ENCODE peak calls at places on chromosomes 7 and 10, in nine cellular contexts. One of them, this sample, is unnamed.

GRCh38 chr10:95561200-95562177 is at the start of gene SORBS1:
- DNase-seq in SW480: peak
- DNase-seq in amygdala: peak
- DNase-seq in NCI-H748 treated with DMSO at 0.1 percent for 48 hours: peak
- DNase-seq in kidney tubule cell: peak
- DNase-seq in adipocyte: peak
- DNase-seq in stimulated activated CD4-positive, alpha-beta T cell treated with anti-CD3 and anti-CD28 coated beads, TNF-alpha, amount 100 ng/mL, for 24 hours: peak
- DNase-seq in NCI-H2081: peak
- DNase-seq in RCC 7860: peak
- DNase-seq in this sample: peak

GRCh38 chr10:119849031-119849789 is 23.4 kb downstream of the MCMBP start:
- DNase-seq in amygdala: no peak
- DNase-seq in adipocyte: peak
- DNase-seq in RCC 7860: peak
- DNase-seq in SW480: peak
- DNase-seq in kidney tubule cell: peak
- DNase-seq in stimulated activated CD4-positive, alpha-beta T cell treated with anti-CD3 and anti-CD28 coated beads, TNF-alpha, amount 100 ng/mL, for 24 hours: no peak
- DNase-seq in NCI-H748 treated with DMSO at 0.1 percent for 48 hours: no peak
- DNase-seq in NCI-H2081: no peak
- DNase-seq in this sample: no peak

GRCh38 chr7:142177869-142178268 is 66.4 kb downstream of the MGAM2 start:
- DNase-seq in SW480: no peak
- DNase-seq in NCI-H748 treated with DMSO at 0.1 percent for 48 hours: no peak
- DNase-seq in NCI-H2081: no peak
- DNase-seq in adipocyte: peak
- DNase-seq in amygdala: no peak
- DNase-seq in RCC 7860: no peak
- DNase-seq in kidney tubule cell: peak
- DNase-seq in stimulated activated CD4-positive, alpha-beta T cell treated with anti-CD3 and anti-CD28 coated beads, TNF-alpha, amount 100 ng/mL, for 24 hours: no peak
- DNase-seq in this sample: no peak

GRCh38 chr7:31540786-31541185 is 26.9 kb downstream of the ITPRID1 start:
- DNase-seq in NCI-H2081: no peak
- DNase-seq in NCI-H748 treated with DMSO at 0.1 percent for 48 hours: no peak
- DNase-seq in amygdala: no peak
- DNase-seq in stimulated activated CD4-positive, alpha-beta T cell treated with anti-CD3 and anti-CD28 coated beads, TNF-alpha, amount 100 ng/mL, for 24 hours: no peak
- DNase-seq in RCC 7860: no peak
- DNase-seq in kidney tubule cell: no peak
- DNase-seq in SW480: no peak
- DNase-seq in adipocyte: no peak
- DNase-seq in this sample: no peak

GRCh38 chr7:147981072-147981813 is 609.3 kb upstream of the C7orf33 start:
- DNase-seq in amygdala: no peak
- DNase-seq in stimulated activated CD4-positive, alpha-beta T cell treated with anti-CD3 and anti-CD28 coated beads, TNF-alpha, amount 100 ng/mL, for 24 hours: no peak
- DNase-seq in RCC 7860: no peak
- DNase-seq in kidney tubule cell: no peak
- DNase-seq in NCI-H2081: no peak
- DNase-seq in NCI-H748 treated with DMSO at 0.1 percent for 48 hours: no peak
- DNase-seq in adipocyte: peak
- DNase-seq in SW480: no peak
- DNase-seq in this sample: no peak

GRCh38 chr7:5554287-5554785 is 130.7 kb upstream of the TNRC18 start:
- DNase-seq in amygdala: no peak
- DNase-seq in kidney tubule cell: no peak
- DNase-seq in NCI-H2081: no peak
- DNase-seq in SW480: no peak
- DNase-seq in RCC 7860: no peak
- DNase-seq in NCI-H748 treated with DMSO at 0.1 percent for 48 hours: no peak
- DNase-seq in stimulated activated CD4-positive, alpha-beta T cell treated with anti-CD3 and anti-CD28 coated beads, TNF-alpha, amount 100 ng/mL, for 24 hours: no peak
- DNase-seq in adipocyte: no peak
- DNase-seq in this sample: no peak

GRCh38 chr7:159039716-159040115 is 105.0 kb downstream of the VIPR2 start:
- DNase-seq in stimulated activated CD4-positive, alpha-beta T cell treated with anti-CD3 and anti-CD28 coated beads, TNF-alpha, amount 100 ng/mL, for 24 hours: no peak
- DNase-seq in adipocyte: no peak
- DNase-seq in amygdala: no peak
- DNase-seq in kidney tubule cell: no peak
- DNase-seq in SW480: no peak
- DNase-seq in RCC 7860: no peak
- DNase-seq in NCI-H2081: no peak
- DNase-seq in NCI-H748 treated with DMSO at 0.1 percent for 48 hours: no peak
- DNase-seq in this sample: no peak

GRCh38 chr7:115009736-115010435 is 88.0 kb downstream of the MDFIC start:
- DNase-seq in NCI-H748 treated with DMSO at 0.1 percent for 48 hours: no peak
- DNase-seq in amygdala: no peak
- DNase-seq in SW480: no peak
- DNase-seq in RCC 7860: no peak
- DNase-seq in stimulated activated CD4-positive, alpha-beta T cell treated with anti-CD3 and anti-CD28 coated beads, TNF-alpha, amount 100 ng/mL, for 24 hours: no peak
- DNase-seq in adipocyte: peak
- DNase-seq in kidney tubule cell: no peak
- DNase-seq in NCI-H2081: no peak
- DNase-seq in this sample: peak

GRCh38 chr7:30157217-30157616 is 22.4 kb downstream of the MTURN start:
- DNase-seq in adipocyte: no peak
- DNase-seq in amygdala: no peak
- DNase-seq in stimulated activated CD4-positive, alpha-beta T cell treated with anti-CD3 and anti-CD28 coated beads, TNF-alpha, amount 100 ng/mL, for 24 hours: no peak
- DNase-seq in NCI-H748 treated with DMSO at 0.1 percent for 48 hours: no peak
- DNase-seq in kidney tubule cell: no peak
- DNase-seq in SW480: no peak
- DNase-seq in RCC 7860: no peak
- DNase-seq in NCI-H2081: peak
- DNase-seq in this sample: no peak

GRCh38 chr10:93656155-93656554 is 43.8 kb downstream of the PDE6C start:
- DNase-seq in NCI-H2081: no peak
- DNase-seq in NCI-H748 treated with DMSO at 0.1 percent for 48 hours: no peak
- DNase-seq in RCC 7860: no peak
- DNase-seq in kidney tubule cell: peak
- DNase-seq in SW480: no peak
- DNase-seq in stimulated activated CD4-positive, alpha-beta T cell treated with anti-CD3 and anti-CD28 coated beads, TNF-alpha, amount 100 ng/mL, for 24 hours: no peak
- DNase-seq in adipocyte: no peak
- DNase-seq in amygdala: no peak
- DNase-seq in this sample: no peak

GRCh38 chr7:85065888-85066485 is 120.9 kb downstream of the SEMA3D start:
- DNase-seq in SW480: no peak
- DNase-seq in amygdala: no peak
- DNase-seq in RCC 7860: no peak
- DNase-seq in kidney tubule cell: no peak
- DNase-seq in NCI-H748 treated with DMSO at 0.1 percent for 48 hours: no peak
- DNase-seq in NCI-H2081: no peak
- DNase-seq in adipocyte: no peak
- DNase-seq in stimulated activated CD4-positive, alpha-beta T cell treated with anti-CD3 and anti-CD28 coated beads, TNF-alpha, amount 100 ng/mL, for 24 hours: no peak
- DNase-seq in this sample: no peak

GRCh38 chr7:159032753-159033472 is 111.8 kb downstream of the VIPR2 start:
- DNase-seq in adipocyte: no peak
- DNase-seq in stimulated activated CD4-positive, alpha-beta T cell treated with anti-CD3 and anti-CD28 coated beads, TNF-alpha, amount 100 ng/mL, for 24 hours: no peak
- DNase-seq in amygdala: no peak
- DNase-seq in RCC 7860: no peak
- DNase-seq in SW480: no peak
- DNase-seq in NCI-H748 treated with DMSO at 0.1 percent for 48 hours: no peak
- DNase-seq in NCI-H2081: no peak
- DNase-seq in kidney tubule cell: no peak
- DNase-seq in this sample: no peak

GRCh38 chr10:3421537-3422257 is 249.1 kb upstream of the PITRM1 start:
- DNase-seq in RCC 7860: no peak
- DNase-seq in stimulated activated CD4-positive, alpha-beta T cell treated with anti-CD3 and anti-CD28 coated beads, TNF-alpha, amount 100 ng/mL, for 24 hours: no peak
- DNase-seq in adipocyte: no peak
- DNase-seq in NCI-H748 treated with DMSO at 0.1 percent for 48 hours: no peak
- DNase-seq in SW480: no peak
- DNase-seq in amygdala: no peak
- DNase-seq in kidney tubule cell: no peak
- DNase-seq in NCI-H2081: no peak
- DNase-seq in this sample: no peak

GRCh38 chr10:130727766-130728490 is 583.6 kb downstream of the TCERG1L start:
- DNase-seq in adipocyte: no peak
- DNase-seq in kidney tubule cell: no peak
- DNase-seq in RCC 7860: no peak
- DNase-seq in amygdala: no peak
- DNase-seq in NCI-H2081: no peak
- DNase-seq in stimulated activated CD4-positive, alpha-beta T cell treated with anti-CD3 and anti-CD28 coated beads, TNF-alpha, amount 100 ng/mL, for 24 hours: no peak
- DNase-seq in SW480: no peak
- DNase-seq in NCI-H748 treated with DMSO at 0.1 percent for 48 hours: no peak
- DNase-seq in this sample: no peak

GRCh38 chr7:96596120-96596826 is 113.4 kb downstream of the SEM1 start:
- DNase-seq in NCI-H2081: peak
- DNase-seq in kidney tubule cell: no peak
- DNase-seq in RCC 7860: no peak
- DNase-seq in adipocyte: peak
- DNase-seq in NCI-H748 treated with DMSO at 0.1 percent for 48 hours: peak
- DNase-seq in amygdala: no peak
- DNase-seq in stimulated activated CD4-positive, alpha-beta T cell treated with anti-CD3 and anti-CD28 coated beads, TNF-alpha, amount 100 ng/mL, for 24 hours: no peak
- DNase-seq in SW480: peak
- DNase-seq in this sample: no peak

GRCh38 chr10:29748109-29748650 is 113.4 kb upstream of the SVIL start:
- DNase-seq in amygdala: no peak
- DNase-seq in NCI-H748 treated with DMSO at 0.1 percent for 48 hours: no peak
- DNase-seq in kidney tubule cell: no peak
- DNase-seq in adipocyte: no peak
- DNase-seq in SW480: no peak
- DNase-seq in NCI-H2081: peak
- DNase-seq in stimulated activated CD4-positive, alpha-beta T cell treated with anti-CD3 and anti-CD28 coated beads, TNF-alpha, amount 100 ng/mL, for 24 hours: no peak
- DNase-seq in RCC 7860: no peak
- DNase-seq in this sample: no peak

GRCh38 chr10:79102056-79102874 is 33.5 kb downstream of the ZMIZ1 start:
- DNase-seq in adipocyte: peak
- DNase-seq in SW480: no peak
- DNase-seq in RCC 7860: peak
- DNase-seq in NCI-H748 treated with DMSO at 0.1 percent for 48 hours: no peak
- DNase-seq in amygdala: no peak
- DNase-seq in stimulated activated CD4-positive, alpha-beta T cell treated with anti-CD3 and anti-CD28 coated beads, TNF-alpha, amount 100 ng/mL, for 24 hours: no peak
- DNase-seq in kidney tubule cell: peak
- DNase-seq in NCI-H2081: peak
- DNase-seq in this sample: peak

GRCh38 chr7:148708026-148708685 is 9.5 kb downstream of the CUL1 start:
- DNase-seq in amygdala: no peak
- DNase-seq in adipocyte: peak
- DNase-seq in stimulated activated CD4-positive, alpha-beta T cell treated with anti-CD3 and anti-CD28 coated beads, TNF-alpha, amount 100 ng/mL, for 24 hours: no peak
- DNase-seq in RCC 7860: no peak
- DNase-seq in SW480: no peak
- DNase-seq in kidney tubule cell: no peak
- DNase-seq in NCI-H748 treated with DMSO at 0.1 percent for 48 hours: no peak
- DNase-seq in NCI-H2081: peak
- DNase-seq in this sample: no peak

GRCh38 chr10:3197354-3198003 is 24.9 kb upstream of the PITRM1 start:
- DNase-seq in NCI-H2081: peak
- DNase-seq in NCI-H748 treated with DMSO at 0.1 percent for 48 hours: peak
- DNase-seq in amygdala: peak
- DNase-seq in SW480: peak
- DNase-seq in kidney tubule cell: peak
- DNase-seq in adipocyte: peak
- DNase-seq in RCC 7860: peak
- DNase-seq in stimulated activated CD4-positive, alpha-beta T cell treated with anti-CD3 and anti-CD28 coated beads, TNF-alpha, amount 100 ng/mL, for 24 hours: peak
- DNase-seq in this sample: peak

GRCh38 chr10:119687192-119688032 is 36.2 kb downstream of the BAG3 start:
- DNase-seq in RCC 7860: no peak
- DNase-seq in adipocyte: no peak
- DNase-seq in stimulated activated CD4-positive, alpha-beta T cell treated with anti-CD3 and anti-CD28 coated beads, TNF-alpha, amount 100 ng/mL, for 24 hours: no peak
- DNase-seq in kidney tubule cell: no peak
- DNase-seq in amygdala: no peak
- DNase-seq in NCI-H748 treated with DMSO at 0.1 percent for 48 hours: no peak
- DNase-seq in SW480: peak
- DNase-seq in NCI-H2081: no peak
- DNase-seq in this sample: no peak

GRCh38 chr7:87369216-87369615 is 23.8 kb downstream of the CROT start:
- DNase-seq in adipocyte: no peak
- DNase-seq in amygdala: no peak
- DNase-seq in NCI-H2081: no peak
- DNase-seq in kidney tubule cell: no peak
- DNase-seq in stimulated activated CD4-positive, alpha-beta T cell treated with anti-CD3 and anti-CD28 coated beads, TNF-alpha, amount 100 ng/mL, for 24 hours: no peak
- DNase-seq in NCI-H748 treated with DMSO at 0.1 percent for 48 hours: no peak
- DNase-seq in RCC 7860: no peak
- DNase-seq in SW480: no peak
- DNase-seq in this sample: no peak

GRCh38 chr10:44899450-44900080 is 11.6 kb upstream of the TMEM72 start:
- DNase-seq in SW480: no peak
- DNase-seq in NCI-H748 treated with DMSO at 0.1 percent for 48 hours: no peak
- DNase-seq in adipocyte: no peak
- DNase-seq in NCI-H2081: no peak
- DNase-seq in kidney tubule cell: no peak
- DNase-seq in amygdala: no peak
- DNase-seq in RCC 7860: no peak
- DNase-seq in stimulated activated CD4-positive, alpha-beta T cell treated with anti-CD3 and anti-CD28 coated beads, TNF-alpha, amount 100 ng/mL, for 24 hours: no peak
- DNase-seq in this sample: no peak

GRCh38 chr7:27605689-27606269 is 56.9 kb downstream of the HIBADH start:
- DNase-seq in stimulated activated CD4-positive, alpha-beta T cell treated with anti-CD3 and anti-CD28 coated beads, TNF-alpha, amount 100 ng/mL, for 24 hours: no peak
- DNase-seq in amygdala: no peak
- DNase-seq in kidney tubule cell: peak
- DNase-seq in NCI-H748 treated with DMSO at 0.1 percent for 48 hours: no peak
- DNase-seq in adipocyte: peak
- DNase-seq in RCC 7860: peak
- DNase-seq in NCI-H2081: peak
- DNase-seq in SW480: peak
- DNase-seq in this sample: no peak

GRCh38 chr7:73593207-73594045 is 15.0 kb upstream of the TBL2 start:
- DNase-seq in SW480: no peak
- DNase-seq in RCC 7860: no peak
- DNase-seq in NCI-H748 treated with DMSO at 0.1 percent for 48 hours: no peak
- DNase-seq in NCI-H2081: no peak
- DNase-seq in kidney tubule cell: no peak
- DNase-seq in adipocyte: no peak
- DNase-seq in stimulated activated CD4-positive, alpha-beta T cell treated with anti-CD3 and anti-CD28 coated beads, TNF-alpha, amount 100 ng/mL, for 24 hours: no peak
- DNase-seq in amygdala: no peak
- DNase-seq in this sample: no peak

GRCh38 chr7:85622059-85622458 is 435.2 kb upstream of the SEMA3D start:
- DNase-seq in SW480: no peak
- DNase-seq in NCI-H2081: no peak
- DNase-seq in kidney tubule cell: no peak
- DNase-seq in adipocyte: no peak
- DNase-seq in stimulated activated CD4-positive, alpha-beta T cell treated with anti-CD3 and anti-CD28 coated beads, TNF-alpha, amount 100 ng/mL, for 24 hours: no peak
- DNase-seq in NCI-H748 treated with DMSO at 0.1 percent for 48 hours: no peak
- DNase-seq in amygdala: no peak
- DNase-seq in RCC 7860: no peak
- DNase-seq in this sample: no peak

GRCh38 chr10:45464958-45465567 is 91.0 kb downstream of the ALOX5 start:
- DNase-seq in NCI-H2081: peak
- DNase-seq in amygdala: peak
- DNase-seq in stimulated activated CD4-positive, alpha-beta T cell treated with anti-CD3 and anti-CD28 coated beads, TNF-alpha, amount 100 ng/mL, for 24 hours: peak
- DNase-seq in NCI-H748 treated with DMSO at 0.1 percent for 48 hours: peak
- DNase-seq in SW480: peak
- DNase-seq in adipocyte: peak
- DNase-seq in RCC 7860: peak
- DNase-seq in kidney tubule cell: peak
- DNase-seq in this sample: peak

GRCh38 chr7:143003393-143004051 is 23.4 kb downstream of the OR9A2 start:
- DNase-seq in NCI-H748 treated with DMSO at 0.1 percent for 48 hours: peak
- DNase-seq in adipocyte: peak
- DNase-seq in kidney tubule cell: peak
- DNase-seq in SW480: peak
- DNase-seq in stimulated activated CD4-positive, alpha-beta T cell treated with anti-CD3 and anti-CD28 coated beads, TNF-alpha, amount 100 ng/mL, for 24 hours: no peak
- DNase-seq in RCC 7860: peak
- DNase-seq in NCI-H2081: peak
- DNase-seq in amygdala: no peak
- DNase-seq in this sample: no peak

GRCh38 chr10:32952094-32952493 is 5.9 kb downstream of the ITGB1 start:
- DNase-seq in RCC 7860: no peak
- DNase-seq in kidney tubule cell: no peak
- DNase-seq in adipocyte: no peak
- DNase-seq in stimulated activated CD4-positive, alpha-beta T cell treated with anti-CD3 and anti-CD28 coated beads, TNF-alpha, amount 100 ng/mL, for 24 hours: no peak
- DNase-seq in SW480: no peak
- DNase-seq in amygdala: no peak
- DNase-seq in NCI-H2081: no peak
- DNase-seq in NCI-H748 treated with DMSO at 0.1 percent for 48 hours: no peak
- DNase-seq in this sample: no peak

GRCh38 chr7:138304071-138304320 is 156.1 kb upstream of the TRIM24 start:
- DNase-seq in kidney tubule cell: no peak
- DNase-seq in amygdala: no peak
- DNase-seq in NCI-H748 treated with DMSO at 0.1 percent for 48 hours: no peak
- DNase-seq in RCC 7860: no peak
- DNase-seq in stimulated activated CD4-positive, alpha-beta T cell treated with anti-CD3 and anti-CD28 coated beads, TNF-alpha, amount 100 ng/mL, for 24 hours: no peak
- DNase-seq in NCI-H2081: no peak
- DNase-seq in SW480: no peak
- DNase-seq in adipocyte: no peak
- DNase-seq in this sample: no peak

This sample was measured in MG63.